ENCODE peak calls at places on chromosomes 5 and 9, in nine cellular contexts. W, J, R, B, G, M, P, Q and S are unnamed samples.
A peak's percentile ranks its signal among the peaks of the same experiment; 100 is the strongest.

GRCh38 chr5:61866930-61867329 is 439.1 kb upstream of the KIF2A start:
- DNase-seq in G (no peak), R (peak; percentile 18), W (peak; percentile 72), M (no peak), J (peak; percentile 38), P (peak; percentile 52), Q (peak; percentile 21), B (no peak), S (no peak)

GRCh38 chr9:109098221-109098959 is 21.4 kb downstream of the TMEM245 start:
- DNase-seq in B (peak; percentile 32), Q (peak; percentile 37), P (no peak), R (no peak), W (peak; percentile 70), M (no peak), J (peak; percentile 65), G (no peak), S (no peak)

GRCh38 chr5:115033861-115034260 is 135.8 kb downstream of the TRIM36 start:
- DNase-seq in W (no peak), P (no peak), Q (peak; percentile 62), M (no peak), B (peak; percentile 67), J (no peak), R (peak; percentile 4), G (no peak), S (no peak)

GRCh38 chr9:136386018-136386417 is 12.5 kb upstream of the CARD9 start:
- DNase-seq in Q (no peak), M (no peak), B (no peak), P (no peak), G (no peak), R (no peak), J (no peak), W (no peak), S (no peak)

GRCh38 chr5:13976867-13977479 is 32.5 kb upstream of the DNAH5 start:
- DNase-seq in R (no peak), J (peak; percentile 70), Q (peak; percentile 11), M (no peak), G (no peak), B (peak; percentile 45), P (peak; percentile 22), W (peak; percentile 51), S (no peak)

GRCh38 chr9:89789922-89790510 is 185.2 kb downstream of the GADD45G start:
- DNase-seq in B (no peak), G (no peak), Q (no peak), J (no peak), R (no peak), P (no peak), M (no peak), W (no peak), S (no peak)

GRCh38 chr9:89195149-89195797 is 16.7 kb upstream of the SHC3 start:
- DNase-seq in W (no peak), B (no peak), M (no peak), J (peak; percentile 10), G (no peak), R (no peak), Q (no peak), P (no peak), S (no peak)

GRCh38 chr5:143559586-143559985 is 156.1 kb upstream of the NR3C1 start:
- DNase-seq in B (no peak), P (no peak), J (no peak), M (no peak), R (no peak), G (no peak), W (no peak), Q (no peak), S (no peak)

GRCh38 chr9:17810728-17811634 is 232.1 kb downstream of the SH3GL2 start:
- DNase-seq in M (peak; percentile 51), P (peak; percentile 30), B (peak; percentile 50), Q (peak; percentile 62), W (peak; percentile 79), R (peak; percentile 64), G (peak; percentile 17), J (peak; percentile 66), S (no peak)

GRCh38 chr9:81289622-81290021 is 399.7 kb downstream of the TLE1 start:
- DNase-seq in P (no peak), G (no peak), W (no peak), R (no peak), Q (peak; percentile 1), B (no peak), M (no peak), J (no peak), S (no peak)

GRCh38 chr5:39531299-39531698 is 106.5 kb upstream of the DAB2 start:
- DNase-seq in M (no peak), R (no peak), P (no peak), Q (no peak), G (no peak), B (no peak), J (no peak), W (no peak), S (no peak)

GRCh38 chr9:134829356-134829937 is 51.2 kb upstream of the FCN2 start:
- DNase-seq in G (no peak), B (no peak), P (no peak), W (no peak), R (no peak), Q (no peak), M (no peak), J (no peak), S (no peak)

GRCh38 chr9:336039-336438 is 121.4 kb downstream of the DOCK8 start:
- DNase-seq in M (peak; percentile 63), B (no peak), R (no peak), P (no peak), Q (no peak), J (no peak), W (no peak), G (no peak), S (no peak)

GRCh38 chr9:21696411-21696865 is 106.0 kb upstream of the MTAP start:
- DNase-seq in P (no peak), G (no peak), M (no peak), Q (peak; percentile 6), J (no peak), B (peak; percentile 41), W (no peak), R (no peak), S (no peak)

GRCh38 chr9:133098104-133098754 is 22.8 kb downstream of the RALGDS start:
- DNase-seq in B (no peak), J (no peak), R (no peak), P (no peak), M (no peak), G (no peak), Q (no peak), W (no peak), S (peak; percentile 45)

GRCh38 chr5:52924458-52924857 is 64.7 kb upstream of the ITGA2 start:
- DNase-seq in M (no peak), B (no peak), W (no peak), J (no peak), P (no peak), G (no peak), R (no peak), Q (no peak), S (no peak)

GRCh38 chr5:52922384-52922783 is 66.8 kb upstream of the ITGA2 start:
- DNase-seq in R (no peak), W (peak; percentile 90), P (peak; percentile 80), J (peak; percentile 67), B (no peak), Q (no peak), M (peak; percentile 55), G (no peak), S (peak; percentile 57)

GRCh38 chr5:52925001-52925400 is 64.2 kb upstream of the ITGA2 start:
- DNase-seq in M (no peak), B (no peak), R (no peak), W (no peak), P (no peak), G (no peak), Q (no peak), J (no peak), S (no peak)

GRCh38 chr5:52915176-52915875 is 73.8 kb upstream of the ITGA2 start:
- DNase-seq in R (peak; percentile 62), G (peak; percentile 29), P (peak; percentile 60), Q (peak; percentile 77), J (peak; percentile 75), W (peak; percentile 85), B (peak; percentile 52), M (peak; percentile 55), S (peak; percentile 48)

GRCh38 chr5:52920929-52921328 is 68.2 kb upstream of the ITGA2 start:
- DNase-seq in R (no peak), P (no peak), Q (no peak), W (peak; percentile 43), M (no peak), J (peak; percentile 54), G (no peak), B (no peak), S (no peak)
- TF ChIP-seq CTCF in R (no peak), P (no peak), Q (no peak), W (peak; percentile 20), M (no peak), J (no peak), G (no peak), B (no peak), S (no peak)

DNA sequence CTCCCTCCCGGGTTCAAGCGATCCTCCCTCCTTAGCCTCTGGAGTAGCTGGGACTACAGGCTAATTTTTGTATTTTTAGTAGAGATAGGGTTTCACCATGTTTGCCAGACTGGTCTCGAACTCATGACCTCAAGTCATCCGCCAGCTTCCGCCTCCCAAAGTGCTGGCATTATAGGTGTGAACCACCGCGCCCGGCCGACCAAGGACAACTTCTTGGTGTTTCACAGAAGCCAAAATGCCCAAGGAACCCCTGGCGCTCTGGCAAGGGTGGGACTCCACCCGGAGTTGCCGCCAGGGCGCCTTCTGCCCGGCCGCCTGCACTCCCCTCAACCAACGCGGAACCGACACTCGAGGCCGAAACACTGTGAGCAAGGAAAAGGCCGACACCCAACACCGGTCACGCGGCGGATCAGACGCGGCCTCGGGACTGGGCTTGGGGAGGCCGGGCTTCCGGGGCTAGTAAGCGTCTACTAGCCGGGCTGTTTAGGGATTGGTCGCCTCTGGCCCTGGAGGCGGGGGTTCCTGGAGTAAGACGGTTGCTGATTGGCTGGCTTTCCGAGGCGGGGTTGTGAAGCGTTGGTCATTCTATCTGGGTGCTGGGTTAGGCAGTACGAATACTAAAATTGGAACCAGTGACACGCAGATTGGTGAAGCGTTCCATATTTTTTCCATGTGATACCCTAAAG is 7.7 kb upstream of the CFAP157 start:
- DNase-seq in M (peak; percentile 98), W (peak; percentile 97), Q (peak; percentile 93), J (peak; percentile 92), P (peak; percentile 94), B (no peak), R (peak; percentile 94), G (peak; percentile 90), S (peak; percentile 99)
- TF ChIP-seq CTCF in M (no peak), W (no peak), Q (no peak), J (no peak), P (no peak), B (no peak), R (no peak), G (no peak), S (peak; percentile 52)

DNA sequence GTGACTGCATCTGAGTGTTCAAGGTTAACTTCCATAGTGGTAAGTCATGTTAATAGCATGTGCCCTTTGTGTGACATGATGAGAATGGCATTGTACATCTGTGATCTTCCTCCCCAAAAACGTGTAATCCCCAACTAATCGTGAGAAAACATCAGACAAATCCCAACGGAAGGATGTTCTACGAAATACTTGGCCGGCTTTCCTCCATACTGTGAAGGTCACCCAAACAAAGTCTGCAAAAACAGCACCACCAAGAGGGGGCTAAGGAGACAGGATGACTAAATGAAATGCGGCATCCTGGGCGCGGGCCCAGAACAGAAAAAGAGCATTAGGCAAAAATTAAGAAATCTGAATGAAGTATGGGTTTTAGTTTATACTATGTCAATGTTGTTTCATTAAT is 81.8 kb downstream of the MED10 start:
- DNase-seq in Q (no peak), M (no peak), P (no peak), B (no peak), J (no peak), W (no peak), R (no peak), G (no peak), S (no peak)
- TF ChIP-seq CTCF in Q (no peak), M (no peak), P (no peak), B (no peak), J (no peak), W (no peak), R (no peak), G (no peak), S (no peak)

GRCh38 chr5:150024241-150024984 is 23.9 kb downstream of the HMGXB3 start:
- DNase-seq in G (no peak), W (no peak), J (peak; percentile 25), Q (no peak), R (no peak), M (no peak), P (no peak), B (no peak), S (no peak)
- TF ChIP-seq CTCF in G (no peak), W (no peak), J (peak; percentile 28), Q (no peak), R (no peak), M (no peak), P (no peak), B (no peak), S (no peak)